ENCODE peak calls at places on chromosomes 4 and X, in six cellular contexts. One of them, this sample, is unnamed.

GRCh38 chrX:33840176-33840575 is 291.9 kb downstream of the FAM47A start:
- DNase-seq in fibroblast of pulmonary artery: no peak
- DNase-seq in activated CD4-positive, alpha-beta T cell treated with anti-CD3 and anti-CD28 coated beads, Interleukin-2, amount 10 ng/mL, durations not matched to agents 7 days and 5 days: no peak
- DNase-seq in GM23248: no peak
- DNase-seq in NCI-H69: peak
- DNase-seq in stimulated activated CD4-positive, alpha-beta T cell treated with anti-CD3 and anti-CD28 coated beads, TNF-alpha, amount 100 ng/mL, for 48 hours: no peak
- DNase-seq in this sample: peak

GRCh38 chr4:132592850-132593249 is 556.2 kb upstream of the PCDH10 start:
- DNase-seq in fibroblast of pulmonary artery: no peak
- DNase-seq in activated CD4-positive, alpha-beta T cell treated with anti-CD3 and anti-CD28 coated beads, Interleukin-2, amount 10 ng/mL, durations not matched to agents 7 days and 5 days: no peak
- DNase-seq in GM23248: no peak
- DNase-seq in NCI-H69: no peak
- DNase-seq in stimulated activated CD4-positive, alpha-beta T cell treated with anti-CD3 and anti-CD28 coated beads, TNF-alpha, amount 100 ng/mL, for 48 hours: no peak
- DNase-seq in this sample: no peak

GRCh38 chr4:61614256-61614655 is 414.1 kb downstream of the ADGRL3 start:
- DNase-seq in fibroblast of pulmonary artery: peak
- DNase-seq in activated CD4-positive, alpha-beta T cell treated with anti-CD3 and anti-CD28 coated beads, Interleukin-2, amount 10 ng/mL, durations not matched to agents 7 days and 5 days: no peak
- DNase-seq in GM23248: no peak
- DNase-seq in NCI-H69: peak
- DNase-seq in stimulated activated CD4-positive, alpha-beta T cell treated with anti-CD3 and anti-CD28 coated beads, TNF-alpha, amount 100 ng/mL, for 48 hours: no peak
- DNase-seq in this sample: no peak

GRCh38 chrX:88990882-88991582 is 244.0 kb downstream of the CPXCR1 start:
- DNase-seq in fibroblast of pulmonary artery: no peak
- DNase-seq in activated CD4-positive, alpha-beta T cell treated with anti-CD3 and anti-CD28 coated beads, Interleukin-2, amount 10 ng/mL, durations not matched to agents 7 days and 5 days: no peak
- DNase-seq in GM23248: no peak
- DNase-seq in NCI-H69: no peak
- DNase-seq in stimulated activated CD4-positive, alpha-beta T cell treated with anti-CD3 and anti-CD28 coated beads, TNF-alpha, amount 100 ng/mL, for 48 hours: no peak
- DNase-seq in this sample: no peak

GRCh38 chrX:145190801-145191389 is 56.4 kb upstream of the SPANXN1 start:
- DNase-seq in fibroblast of pulmonary artery: peak
- DNase-seq in activated CD4-positive, alpha-beta T cell treated with anti-CD3 and anti-CD28 coated beads, Interleukin-2, amount 10 ng/mL, durations not matched to agents 7 days and 5 days: no peak
- DNase-seq in GM23248: peak
- DNase-seq in NCI-H69: peak
- DNase-seq in stimulated activated CD4-positive, alpha-beta T cell treated with anti-CD3 and anti-CD28 coated beads, TNF-alpha, amount 100 ng/mL, for 48 hours: no peak
- DNase-seq in this sample: peak

GRCh38 chrX:117895418-117895817 is 221.2 kb downstream of the KLHL13 start:
- DNase-seq in fibroblast of pulmonary artery: no peak
- DNase-seq in activated CD4-positive, alpha-beta T cell treated with anti-CD3 and anti-CD28 coated beads, Interleukin-2, amount 10 ng/mL, durations not matched to agents 7 days and 5 days: no peak
- DNase-seq in GM23248: no peak
- DNase-seq in NCI-H69: no peak
- DNase-seq in stimulated activated CD4-positive, alpha-beta T cell treated with anti-CD3 and anti-CD28 coated beads, TNF-alpha, amount 100 ng/mL, for 48 hours: no peak
- DNase-seq in this sample: no peak

GRCh38 chr4:32462944-32463343 is 1742.8 kb downstream of the PCDH7 start:
- DNase-seq in fibroblast of pulmonary artery: peak
- DNase-seq in activated CD4-positive, alpha-beta T cell treated with anti-CD3 and anti-CD28 coated beads, Interleukin-2, amount 10 ng/mL, durations not matched to agents 7 days and 5 days: no peak
- DNase-seq in GM23248: peak
- DNase-seq in NCI-H69: peak
- DNase-seq in stimulated activated CD4-positive, alpha-beta T cell treated with anti-CD3 and anti-CD28 coated beads, TNF-alpha, amount 100 ng/mL, for 48 hours: no peak
- DNase-seq in this sample: no peak

GRCh38 chr4:140703463-140703862 is 52.7 kb downstream of the TBC1D9 start:
- DNase-seq in fibroblast of pulmonary artery: peak
- DNase-seq in activated CD4-positive, alpha-beta T cell treated with anti-CD3 and anti-CD28 coated beads, Interleukin-2, amount 10 ng/mL, durations not matched to agents 7 days and 5 days: no peak
- DNase-seq in GM23248: no peak
- DNase-seq in NCI-H69: no peak
- DNase-seq in stimulated activated CD4-positive, alpha-beta T cell treated with anti-CD3 and anti-CD28 coated beads, TNF-alpha, amount 100 ng/mL, for 48 hours: no peak
- DNase-seq in this sample: no peak

GRCh38 chrX:43218198-43218597 is 437.9 kb upstream of the MAOA start:
- DNase-seq in fibroblast of pulmonary artery: no peak
- DNase-seq in activated CD4-positive, alpha-beta T cell treated with anti-CD3 and anti-CD28 coated beads, Interleukin-2, amount 10 ng/mL, durations not matched to agents 7 days and 5 days: no peak
- DNase-seq in GM23248: no peak
- DNase-seq in NCI-H69: no peak
- DNase-seq in stimulated activated CD4-positive, alpha-beta T cell treated with anti-CD3 and anti-CD28 coated beads, TNF-alpha, amount 100 ng/mL, for 48 hours: no peak
- DNase-seq in this sample: no peak

GRCh38 chrX:3143043-3143799 is 102.0 kb downstream of the ARSF start:
- DNase-seq in fibroblast of pulmonary artery: no peak
- DNase-seq in activated CD4-positive, alpha-beta T cell treated with anti-CD3 and anti-CD28 coated beads, Interleukin-2, amount 10 ng/mL, durations not matched to agents 7 days and 5 days: peak
- DNase-seq in GM23248: no peak
- DNase-seq in NCI-H69: peak
- DNase-seq in stimulated activated CD4-positive, alpha-beta T cell treated with anti-CD3 and anti-CD28 coated beads, TNF-alpha, amount 100 ng/mL, for 48 hours: no peak
- DNase-seq in this sample: no peak

This sample was measured in NCI-H146.